ENCODE peak calls at places on chromosome 9, in nine cellular contexts. V, A, E, F, Q, W, T, P and N are unnamed samples.

GRCh38 chr9:94936411-94936810 is 209.9 kb downstream of the AOPEP start:
- DNase-seq in V (no peak), A (no peak), E (no peak), F (peak; percentile 17), Q (no peak), W (no peak), T (no peak), P (no peak), N (no peak)

GRCh38 chr9:123011878-123012528 is 21.5 kb upstream of the GPR21 start:
- DNase-seq in V (no peak), A (no peak), E (no peak), F (no peak), Q (no peak), W (no peak), T (no peak), P (no peak), N (no peak)

GRCh38 chr9:15885464-15885863 is 332.6 kb downstream of the CCDC171 start:
- DNase-seq in V (no peak), A (no peak), E (no peak), F (no peak), Q (no peak), W (no peak), T (no peak), P (no peak), N (no peak)

GRCh38 chr9:137435980-137436760 is 5.0 kb downstream of the ENTPD8 start:
- DNase-seq in V (peak; percentile 88), A (no peak), E (peak; percentile 88), F (peak; percentile 87), Q (peak; percentile 84), W (peak; percentile 75), T (peak; percentile 80), P (peak; percentile 81), N (peak; percentile 76)

GRCh38 chr9:135968601-135969000 is 7.4 kb upstream of the UBAC1 start:
- DNase-seq in V (no peak), A (no peak), E (no peak), F (no peak), Q (no peak), W (no peak), T (no peak), P (no peak), N (no peak)

GRCh38 chr9:127776919-127777280 is 1.6 kb downstream of the SH2D3C start:
- DNase-seq in V (no peak), A (no peak), E (no peak), F (no peak), Q (no peak), W (no peak), T (no peak), P (no peak), N (no peak)

GRCh38 chr9:71783120-71783523 is 14.8 kb upstream of the CEMIP2 start:
- DNase-seq in V (no peak), A (no peak), E (no peak), F (peak; percentile 37), Q (peak; percentile 36), W (peak; percentile 93), T (peak; percentile 88), P (no peak), N (no peak)

GRCh38 chr9:125398243-125398642 is 136.6 kb downstream of the GAPVD1 start:
- DNase-seq in V (no peak), A (no peak), E (no peak), F (no peak), Q (no peak), W (no peak), T (no peak), P (no peak), N (no peak)

GRCh38 chr9:13446935-13447334 is 167.4 kb upstream of the MPDZ start:
- DNase-seq in V (no peak), A (no peak), E (no peak), F (no peak), Q (no peak), W (no peak), T (no peak), P (no peak), N (no peak)

GRCh38 chr9:84300271-84300670 is 40.3 kb downstream of the SLC28A3 start:
- DNase-seq in V (no peak), A (no peak), E (no peak), F (no peak), Q (peak; percentile 30), W (no peak), T (peak; percentile 83), P (peak; percentile 40), N (peak; percentile 8)

GRCh38 chr9:92535940-92536850 is at the start of gene ECM2:
- DNase-seq in V (no peak), A (no peak), E (no peak), F (no peak), Q (peak; percentile 11), W (no peak), T (no peak), P (no peak), N (no peak)

GRCh38 chr9:13395086-13395485 is 115.6 kb upstream of the MPDZ start:
- DNase-seq in V (no peak), A (no peak), E (no peak), F (no peak), Q (no peak), W (no peak), T (no peak), P (no peak), N (no peak)

GRCh38 chr9:31996331-31996730 is 388.1 kb upstream of the ACO1 start:
- DNase-seq in V (no peak), A (no peak), E (no peak), F (no peak), Q (no peak), W (no peak), T (no peak), P (no peak), N (no peak)

GRCh38 chr9:15349892-15350761 is 43.1 kb upstream of the TTC39B start:
- DNase-seq in V (no peak), A (peak; percentile 10), E (no peak), F (peak; percentile 82), Q (peak; percentile 51), W (no peak), T (peak; percentile 57), P (no peak), N (peak; percentile 93)

GRCh38 chr9:89577363-89577762 is 27.4 kb upstream of the GADD45G start:
- DNase-seq in V (no peak), A (no peak), E (no peak), F (no peak), Q (no peak), W (no peak), T (no peak), P (no peak), N (no peak)
- H3K27me3 ChIP-seq in V (peaks cover 16% of the 10 kb centered on the region), A (no peaks in the 10 kb centered on the region), E (no peaks in the 10 kb centered on the region), F (peaks cover 5% of the 10 kb centered on the region), Q (peaks cover 2% of the 10 kb centered on the region), W (no peaks in the 10 kb centered on the region), T (no peaks in the 10 kb centered on the region), P (peaks cover 7% of the 10 kb centered on the region), N (no peaks in the 10 kb centered on the region)

DNA sequence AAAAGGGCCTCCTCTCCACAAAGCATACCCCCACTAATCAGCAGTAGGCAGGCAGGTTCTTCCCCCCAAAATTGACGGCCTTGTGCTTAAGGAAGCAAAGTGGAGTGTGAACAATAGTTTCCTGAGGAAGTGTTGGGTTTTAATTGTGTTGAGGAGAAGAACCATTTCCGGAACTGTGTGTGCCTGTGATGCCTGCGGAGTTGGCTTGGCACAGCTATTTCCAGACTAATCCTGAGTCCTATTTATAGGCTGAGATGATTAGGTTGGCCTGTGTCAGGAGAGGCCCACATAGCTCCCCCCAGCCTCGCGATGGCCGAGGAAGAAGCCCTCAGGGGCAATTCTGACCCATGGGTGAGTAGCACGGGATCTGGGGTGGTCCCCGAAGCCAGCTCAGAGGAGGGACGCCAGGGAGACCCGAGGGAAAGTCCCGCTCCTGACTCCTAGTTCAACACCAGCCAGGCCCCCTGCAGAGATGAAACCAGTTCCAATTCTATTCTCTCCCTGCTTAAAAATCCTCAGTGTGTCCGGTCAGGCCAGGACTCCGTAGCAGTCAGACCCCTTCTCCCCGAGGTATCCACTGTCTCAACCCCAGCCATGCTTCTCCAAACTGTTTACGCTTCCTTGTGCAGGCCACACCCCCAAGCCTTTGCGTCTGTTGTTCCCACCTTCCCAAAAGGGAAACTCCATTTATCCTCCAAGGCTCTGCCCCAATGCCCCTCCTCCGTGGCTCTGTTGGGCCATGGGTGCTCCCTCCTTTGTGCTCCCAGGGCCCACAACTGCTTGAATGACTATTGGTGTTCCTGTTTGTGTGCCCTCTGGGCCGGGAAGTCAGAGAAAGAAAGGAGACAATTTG is 18.1 kb downstream of the GSN start:
- DNase-seq in V (peak; percentile 93), A (peak; percentile 31), E (no peak), F (peak; percentile 64), Q (peak; percentile 52), W (no peak), T (peak; percentile 83), P (no peak), N (peak; percentile 85)
- H3K4me3 ChIP-seq in V (no peak overlapping the region), A (peak overlapping the region; percentile 62), E (no peak overlapping the region), F (no peak overlapping the region), Q (no peak overlapping the region), W (peak overlapping the region; percentile 53), T (no peak overlapping the region), P (no peak overlapping the region), N (no peak overlapping the region)

GRCh38 chr9:97751510-97751909 is 54.4 kb upstream of the XPA start:
- DNase-seq in V (no peak), A (no peak), E (no peak), F (no peak), Q (no peak), W (no peak), T (no peak), P (no peak), N (no peak)
- H3K27me3 ChIP-seq in V (no peaks in the 10 kb centered on the region), A (no peaks in the 10 kb centered on the region), E (no peaks in the 10 kb centered on the region), F (no peaks in the 10 kb centered on the region), Q (peaks cover 13% of the 10 kb centered on the region), W (no peaks in the 10 kb centered on the region), T (no peaks in the 10 kb centered on the region), P (no peaks in the 10 kb centered on the region), N (no peaks in the 10 kb centered on the region)

DNA sequence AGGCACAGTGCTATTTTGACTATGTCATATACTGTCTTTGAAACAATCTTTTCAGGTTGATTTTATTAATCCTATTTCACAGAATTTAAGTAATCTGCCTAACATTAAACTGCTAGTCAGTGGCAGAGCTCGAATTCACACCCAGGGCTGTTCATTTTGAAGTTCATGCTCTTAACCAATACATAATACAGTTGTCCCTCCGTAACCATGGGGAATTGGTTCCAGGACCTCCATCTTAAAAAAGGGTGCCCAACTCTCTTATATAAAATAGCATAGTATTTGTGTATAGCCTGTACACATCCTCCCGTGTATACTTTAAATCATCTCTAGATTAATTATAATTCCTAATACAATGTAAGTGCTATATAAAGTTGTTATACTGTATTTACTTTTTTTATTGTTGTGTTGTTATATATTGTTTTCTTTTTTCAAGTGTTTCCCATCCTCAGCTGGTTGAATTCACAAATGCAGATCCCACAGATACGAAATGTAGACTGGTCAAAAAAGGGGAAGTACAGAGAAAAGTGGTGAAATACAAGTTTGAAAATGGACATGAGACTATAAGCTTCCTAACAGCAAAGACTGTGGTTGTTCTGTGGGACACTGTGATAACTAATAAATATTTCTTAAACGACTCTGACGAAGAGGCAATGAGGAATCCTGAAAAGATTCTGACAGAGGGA is 18.3 kb downstream of the RFX3 start:
- DNase-seq in V (no peak), A (no peak), E (no peak), F (no peak), Q (no peak), W (no peak), T (peak; percentile 8), P (no peak), N (no peak)
- H3K4me3 ChIP-seq in V (no peak overlapping the region), A (peak overlapping the region; percentile 40), E (no peak overlapping the region), F (no peak overlapping the region), Q (no peak overlapping the region), W (peak overlapping the region; percentile 45), T (no peak overlapping the region), P (no peak overlapping the region), N (no peak overlapping the region)